ENCODE peak calls at places on chromosomes 2 and 18, in six cellular contexts. I is uterus, W is AG04450, P is caudate nucleus, Q is RWPE1, V is coronary artery. M is an unnamed sample.
A peak's percentile ranks its signal among the peaks of the same experiment; 100 is the strongest.

GRCh38 chr2:10774394-10774793 is 38.2 kb downstream of the PDIA6 start:
- DNase-seq in I (no peak), W (no peak), P (no peak), Q (no peak), V (no peak), M (no peak)

GRCh38 chr2:172285010-172285621 is 142.3 kb upstream of the ITGA6 start:
- DNase-seq in I (no peak), W (peak; percentile 27), P (no peak), Q (peak; percentile 14), V (no peak), M (no peak)

GRCh38 chr2:33069894-33070651 is 123.3 kb downstream of the LTBP1 start:
- DNase-seq in I (peak; percentile 51), W (peak; percentile 91), P (no peak), Q (peak; percentile 90), V (peak; percentile 91), M (peak; percentile 96)

GRCh38 chr2:56118474-56118873 is 65.3 kb upstream of the CCDC85A start:
- DNase-seq in I (no peak), W (no peak), P (no peak), Q (no peak), V (no peak), M (no peak)

GRCh38 chr2:208466133-208466919 is 59.7 kb downstream of the PTH2R start:
- DNase-seq in I (no peak), W (no peak), P (no peak), Q (peak; percentile 19), V (no peak), M (no peak)

GRCh38 chr2:178070824-178071223 is 1.8 kb downstream of the PDE11A start:
- DNase-seq in I (no peak), W (no peak), P (no peak), Q (no peak), V (no peak), M (no peak)

GRCh38 chr18:42508683-42509347 is 553.8 kb downstream of the PIK3C3 start:
- DNase-seq in I (no peak), W (no peak), P (no peak), Q (no peak), V (no peak), M (no peak)

GRCh38 chr2:120530781-120531180 is 184.8 kb downstream of the INHBB start:
- DNase-seq in I (no peak), W (no peak), P (no peak), Q (no peak), V (no peak), M (no peak)

GRCh38 chr2:99708231-99708630 is 218.4 kb upstream of the REV1 start:
- DNase-seq in I (peak; percentile 27), W (no peak), P (no peak), Q (no peak), V (no peak), M (no peak)

GRCh38 chr18:48649231-48649630 is 110.4 kb downstream of the CTIF start:
- DNase-seq in I (no peak), W (no peak), P (no peak), Q (no peak), V (no peak), M (no peak)

GRCh38 chr2:222686086-222686750 is 14.8 kb downstream of the MOGAT1 start:
- DNase-seq in I (no peak), W (no peak), P (no peak), Q (no peak), V (no peak), M (no peak)

GRCh38 chr2:101897301-101897700 is 94.5 kb upstream of the IL1R2 start:
- DNase-seq in I (no peak), W (no peak), P (no peak), Q (no peak), V (no peak), M (no peak)

GRCh38 chr2:608297-608696 is 68.9 kb downstream of the TMEM18 start:
- DNase-seq in I (no peak), W (no peak), P (no peak), Q (no peak), V (peak; percentile 38), M (no peak)

GRCh38 chr2:160377204-160377995 is 116.2 kb downstream of the RBMS1 start:
- DNase-seq in I (no peak), W (no peak), P (no peak), Q (no peak), V (no peak), M (no peak)
- H3K27ac ChIP-seq in I (no peak overlapping the region), W (no peak overlapping the region), P (no peak overlapping the region), Q (no peak overlapping the region), V (no peak overlapping the region), M (peak overlapping the region; percentile 95)

DNA sequence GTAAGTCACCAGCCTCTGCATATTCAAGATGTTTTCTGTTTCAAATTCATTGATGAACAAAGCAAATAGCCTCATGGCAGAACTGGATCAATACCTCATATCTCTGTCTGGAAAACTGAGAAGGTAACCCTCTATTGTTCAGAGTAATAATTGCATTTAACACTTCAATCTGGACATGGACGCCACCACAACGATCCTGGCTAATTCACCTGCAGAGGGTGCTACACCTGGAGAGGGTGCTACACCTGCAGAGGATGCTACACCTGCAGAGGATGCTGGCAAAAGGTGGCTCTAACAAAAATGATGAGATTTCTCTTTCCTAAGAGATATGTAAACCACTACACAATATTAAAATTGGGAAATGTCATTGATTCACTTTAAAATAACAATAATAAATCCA is 183.1 kb upstream of the HNRNPA3 start:
- DNase-seq in I (no peak), W (no peak), P (no peak), Q (peak; percentile 8), V (no peak), M (no peak)
- H3K27ac ChIP-seq in I (no peak overlapping the region), W (no peak overlapping the region), P (no peak overlapping the region), Q (no peak overlapping the region), V (no peak overlapping the region), M (no peak overlapping the region)

GRCh38 chr18:31197676-31198075 is 35.0 kb upstream of the DSC1 start:
- DNase-seq in I (no peak), W (no peak), P (no peak), Q (peak; percentile 51), V (no peak), M (peak; percentile 89)
- H3K27ac ChIP-seq in I (no peak overlapping the region), W (no peak overlapping the region), P (no peak overlapping the region), Q (no peak overlapping the region), V (no peak overlapping the region), M (peak overlapping the region; percentile 82)

DNA sequence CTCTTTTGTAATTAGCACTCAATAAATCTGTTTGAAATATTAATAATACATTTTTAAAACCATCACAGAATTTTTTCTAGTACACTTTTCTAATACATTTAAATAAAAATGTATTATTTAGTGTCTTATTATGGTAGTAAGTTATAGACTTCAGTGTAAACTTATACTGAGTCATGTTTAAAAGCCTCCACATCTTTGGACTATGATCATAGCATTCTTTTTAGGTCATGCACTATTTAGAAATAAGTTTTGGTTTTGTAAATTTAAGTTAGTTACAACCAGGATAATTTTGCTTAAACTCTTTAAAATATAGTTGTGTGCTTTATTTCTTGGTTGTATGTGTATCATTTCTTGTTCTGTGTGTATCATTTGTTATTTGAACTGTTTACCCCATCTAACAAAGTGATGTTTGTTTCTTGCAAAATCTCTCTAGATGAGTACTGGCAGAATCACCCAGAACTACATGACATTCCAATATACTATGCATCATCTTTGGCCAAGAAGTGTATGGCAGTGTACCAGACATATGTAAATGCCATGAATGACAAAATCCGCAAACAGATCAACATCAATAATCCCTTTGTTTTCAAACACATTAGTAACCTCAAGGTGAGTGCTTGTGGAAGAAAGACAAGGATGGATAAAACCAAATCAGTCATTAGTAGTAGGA is 16.7 kb downstream of the CPSF3 start:
- DNase-seq in I (no peak), W (peak; percentile 47), P (no peak), Q (no peak), V (no peak), M (peak; percentile 40)
- H3K27ac ChIP-seq in I (no peak overlapping the region), W (peak overlapping the region; percentile 90), P (peak overlapping the region; percentile 64), Q (no peak overlapping the region), V (no peak overlapping the region), M (peak overlapping the region; percentile 11)

DNA sequence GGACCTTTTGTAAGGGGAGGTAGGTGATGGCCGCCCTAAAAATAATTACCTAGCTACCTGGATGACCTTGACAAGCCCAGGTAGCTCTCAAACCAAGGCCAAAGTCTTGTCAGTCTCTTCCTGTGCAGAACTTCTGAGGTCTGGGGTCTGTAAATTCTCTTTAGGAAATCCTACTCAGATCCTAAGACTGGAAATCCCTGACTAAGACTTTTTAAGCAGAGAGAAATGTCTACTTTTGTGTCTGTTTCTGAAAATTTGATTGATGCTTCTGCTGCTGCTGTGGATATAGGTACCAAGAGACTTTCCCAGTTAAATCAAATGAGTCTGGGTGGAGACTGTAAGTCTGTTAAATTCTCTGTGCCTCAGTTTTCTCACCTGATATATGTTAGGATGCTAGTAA is 36.9 kb upstream of the SIX3 start:
- DNase-seq in I (no peak), W (no peak), P (no peak), Q (no peak), V (no peak), M (no peak)
- H3K27ac ChIP-seq in I (no peak overlapping the region), W (no peak overlapping the region), P (no peak overlapping the region), Q (no peak overlapping the region), V (no peak overlapping the region), M (no peak overlapping the region)

GRCh38 chr2:73243884-73244570 is 9.9 kb downstream of the CCT7 start:
- DNase-seq in I (no peak), W (no peak), P (no peak), Q (peak; percentile 81), V (no peak), M (peak; percentile 72)

GRCh38 chr2:73239776-73240175 is 5.7 kb downstream of the CCT7 start:
- DNase-seq in I (no peak), W (no peak), P (no peak), Q (no peak), V (no peak), M (no peak)

GRCh38 chr2:73249636-73250035 is 15.5 kb downstream of the CCT7 start:
- DNase-seq in I (no peak), W (no peak), P (no peak), Q (no peak), V (no peak), M (no peak)

GRCh38 chr2:73246850-73247249 is 12.7 kb downstream of the CCT7 start:
- DNase-seq in I (no peak), W (no peak), P (no peak), Q (no peak), V (no peak), M (no peak)

GRCh38 chr2:73244580-73244979 is 10.5 kb downstream of the CCT7 start:
- DNase-seq in I (no peak), W (no peak), P (no peak), Q (no peak), V (no peak), M (no peak)
- H3K27ac ChIP-seq in I (no peak overlapping the region), W (no peak overlapping the region), P (no peak overlapping the region), Q (peak overlapping the region; percentile 68), V (no peak overlapping the region), M (no peak overlapping the region)

GRCh38 chr2:190578158-190579057 is 43.9 kb upstream of the NEMP2 start:
- DNase-seq in I (peak; percentile 27), W (no peak), P (peak; percentile 52), Q (peak; percentile 85), V (no peak), M (peak; percentile 73)

GRCh38 chr2:190574169-190574568 is 39.6 kb upstream of the NEMP2 start:
- DNase-seq in I (no peak), W (no peak), P (no peak), Q (peak; percentile 45), V (no peak), M (no peak)

GRCh38 chr2:190572251-190572650 is 37.7 kb upstream of the NEMP2 start:
- DNase-seq in I (no peak), W (no peak), P (no peak), Q (peak; percentile 39), V (no peak), M (no peak)

GRCh38 chr2:190576565-190576964 is 42.0 kb upstream of the NEMP2 start:
- DNase-seq in I (no peak), W (no peak), P (no peak), Q (peak; percentile 22), V (no peak), M (no peak)

GRCh38 chr2:190575263-190575662 is 40.7 kb upstream of the NEMP2 start:
- DNase-seq in I (no peak), W (no peak), P (no peak), Q (no peak), V (no peak), M (no peak)
- H3K27ac ChIP-seq in I (no peak overlapping the region), W (no peak overlapping the region), P (no peak overlapping the region), Q (peak overlapping the region; percentile 66), V (no peak overlapping the region), M (no peak overlapping the region)

M was measured in epithelial cell of prostate.